ENCODE peak calls at places on chromosomes 4 and X, in four cellular contexts. D is stomach, F is tibial artery, T is lower lobe of right lung. A is an unnamed sample.

GRCh38 chr4:137510866-137511265 is 21.4 kb downstream of the PCDH18 start:
- DNase-seq in D (no peak), F (no peak), T (no peak), A (peak)

GRCh38 chr4:169348541-169348940 is 77.8 kb upstream of the SH3RF1 start:
- DNase-seq in D (no peak), F (no peak), T (no peak), A (no peak)

GRCh38 chr4:86106475-86106874 is 253.4 kb downstream of the MAPK10 start:
- DNase-seq in D (no peak), F (no peak), T (no peak), A (no peak)

GRCh38 chr4:89904524-89904923 is 9.9 kb downstream of the MMRN1 start:
- DNase-seq in D (no peak), F (no peak), T (no peak), A (no peak)

GRCh38 chr4:1045193-1045594 is 33.8 kb downstream of the FGFRL1 start:
- DNase-seq in D (no peak), F (no peak), T (peak), A (no peak)

GRCh38 chr4:149101649-149102048 is 659.4 kb upstream of the NR3C2 start:
- DNase-seq in D (no peak), F (no peak), T (no peak), A (no peak)

GRCh38 chr4:25827897-25828296 is 34.9 kb downstream of the SEL1L3 start:
- DNase-seq in D (no peak), F (no peak), T (no peak), A (no peak)

GRCh38 chrX:115958687-115959359 is 211.7 kb upstream of the AGTR2 start:
- DNase-seq in D (no peak), F (no peak), T (no peak), A (peak)

GRCh38 chr4:36304138-36304681 is 22.8 kb downstream of the DTHD1 start:
- DNase-seq in D (no peak), F (no peak), T (no peak), A (no peak)

GRCh38 chrX:71365356-71365875 is 741 bp upstream of the TAF1 start:
- DNase-seq in D (no peak), F (no peak), T (no peak), A (no peak)

GRCh38 chr4:118968006-118968405 is 79.4 kb downstream of the SYNPO2 start:
- DNase-seq in D (peak), F (peak), T (peak), A (no peak)

GRCh38 chrX:146907391-146908240 is 93.1 kb upstream of the CXorf51A start:
- DNase-seq in D (no peak), F (no peak), T (no peak), A (peak)

GRCh38 chr4:125244848-125245450 is 69.8 kb upstream of the FAT4 start:
- DNase-seq in D (no peak), F (no peak), T (no peak), A (peak)

GRCh38 chr4:165199722-165200121 is 7.6 kb upstream of the KLHL2 start:
- DNase-seq in D (no peak), F (no peak), T (no peak), A (peak)

GRCh38 chr4:133865606-133866327 is 335.8 kb downstream of the PABPC4L start:
- DNase-seq in D (no peak), F (no peak), T (no peak), A (peak)

GRCh38 chr4:84585276-84585675 is 2.3 kb downstream of the CDS1 start:
- DNase-seq in D (no peak), F (no peak), T (no peak), A (no peak)

GRCh38 chr4:100149190-100149589 is 41.1 kb downstream of the DDIT4L start:
- DNase-seq in D (no peak), F (no peak), T (no peak), A (no peak)

GRCh38 chr4:99723555-99724450 is 66.2 kb upstream of the C4orf54 start:
- DNase-seq in D (peak), F (peak), T (peak), A (peak)

GRCh38 chr4:172740434-172740833 is 428.2 kb upstream of the GALNT7 start:
- DNase-seq in D (no peak), F (no peak), T (no peak), A (no peak)

GRCh38 chr4:87078987-87079469 is 141.4 kb downstream of the KLHL8 start:
- DNase-seq in D (no peak), F (peak), T (no peak), A (peak)

GRCh38 chr4:169136330-169136729 is 126.3 kb upstream of the CBR4 start:
- DNase-seq in D (no peak), F (peak), T (no peak), A (no peak)

GRCh38 chrX:41145920-41146608 is 60.8 kb downstream of the USP9X start:
- DNase-seq in D (no peak), F (no peak), T (no peak), A (peak)

GRCh38 chr4:19051751-19052296 is 1030.3 kb upstream of the LCORL start:
- DNase-seq in D (no peak), F (no peak), T (no peak), A (no peak)

GRCh38 chrX:37871626-37872302 is 24.4 kb upstream of the DYNLT3 start:
- DNase-seq in D (peak), F (peak), T (no peak), A (peak)

GRCh38 chr4:146524663-146525062 is 2.9 kb upstream of the SLC10A7 start:
- DNase-seq in D (no peak), F (no peak), T (no peak), A (peak)

GRCh38 chr4:6884341-6884870 is 25.2 kb upstream of the TBC1D14 start:
- DNase-seq in D (no peak), F (no peak), T (no peak), A (no peak)

GRCh38 chr4:96390404-96390803 is 550.5 kb downstream of the PDHA2 start:
- DNase-seq in D (no peak), F (no peak), T (no peak), A (no peak)

GRCh38 chr4:101527186-101527585 is 179.9 kb upstream of the PPP3CA start:
- DNase-seq in D (no peak), F (no peak), T (no peak), A (peak)

GRCh38 chr4:56128231-56128630 is 179.5 kb downstream of the CEP135 start:
- DNase-seq in D (no peak), F (no peak), T (no peak), A (peak)

GRCh38 chr4:37970702-37971101 is 10.5 kb downstream of the PTTG2 start:
- DNase-seq in D (peak), F (peak), T (peak), A (peak)

GRCh38 chrX:151698485-151698884 is 3.2 kb downstream of the PRRG3 start:
- DNase-seq in D (no peak), F (no peak), T (no peak), A (no peak)

GRCh38 chrX:37609727-37610126 is 38.3 kb downstream of the LANCL3 start:
- DNase-seq in D (no peak), F (no peak), T (no peak), A (no peak)

DNA sequence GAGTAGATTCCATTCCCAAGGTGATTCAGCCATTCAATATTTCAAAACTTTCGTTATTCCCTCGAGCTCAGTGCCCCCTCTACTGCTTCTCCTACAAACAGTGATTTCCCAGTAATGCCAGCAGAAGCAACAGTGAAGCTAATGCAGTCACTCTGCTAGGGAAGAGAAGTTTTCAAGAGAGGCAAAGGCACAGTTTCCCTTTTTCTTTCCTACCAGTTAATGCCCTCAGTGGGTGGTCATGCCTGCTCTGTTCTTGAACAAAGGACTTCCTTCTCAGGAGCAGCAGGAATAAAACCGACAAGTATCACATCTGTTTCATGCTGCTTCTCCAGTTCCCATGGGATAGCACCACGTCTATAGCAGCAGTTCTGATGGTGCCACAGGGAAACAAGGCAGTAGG is 317.2 kb downstream of the TENM3 start:
- DNase-seq in D (no peak), F (no peak), T (no peak), A (no peak)
- H3K4me3 ChIP-seq in D (no peak), F (no peak), T (no peak), A (no peak)

GRCh38 chr4:63717384-63717783 is 691.9 kb downstream of the TECRL start:
- DNase-seq in D (no peak), F (no peak), T (no peak), A (peak)
- TF ChIP-seq CTCF in D (no peak), F (no peak), T (no peak), A (no peak)

GRCh38 chr4:3862640-3863420 is 96.6 kb downstream of the ADRA2C start:
- DNase-seq in D (no peak), F (no peak), T (peak), A (no peak)
- H3K4me3 ChIP-seq in D (no peak), F (no peak), T (no peak), A (no peak)

GRCh38 chrX:15465896-15466651 is 27.1 kb downstream of the PIR start:
- DNase-seq in D (no peak), F (no peak), T (no peak), A (no peak)

GRCh38 chrX:15469613-15470012 is 23.5 kb downstream of the PIR start:
- DNase-seq in D (no peak), F (no peak), T (no peak), A (no peak)

GRCh38 chrX:15465347-15465746 is 27.8 kb downstream of the PIR start:
- DNase-seq in D (no peak), F (no peak), T (no peak), A (peak)

GRCh38 chrX:15471016-15471415 is 22.1 kb downstream of the PIR start:
- DNase-seq in D (peak), F (peak), T (peak), A (peak)

DNA sequence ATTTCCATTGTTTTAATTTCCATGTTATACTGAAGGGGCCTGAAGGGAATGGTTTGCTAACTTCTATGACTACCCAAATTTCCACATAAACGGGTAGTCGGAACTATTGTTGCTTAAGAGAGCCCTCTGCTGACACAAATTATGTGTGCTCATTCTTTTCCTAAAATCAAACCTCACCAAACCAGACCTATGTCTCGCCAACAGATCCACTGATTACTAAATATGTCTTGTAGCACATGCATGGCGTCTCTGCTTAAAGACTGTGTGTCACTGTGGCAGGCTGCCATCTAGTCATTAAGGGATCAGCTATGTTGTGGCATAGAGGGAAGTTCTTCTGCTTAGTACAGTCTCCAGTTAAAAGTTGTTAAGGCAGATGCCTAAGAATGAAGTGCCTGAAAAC is 25.1 kb downstream of the PIR start:
- DNase-seq in D (no peak), F (peak), T (no peak), A (peak)
- TF ChIP-seq CTCF in D (no peak), F (peak), T (peak), A (peak)

GRCh38 chr4:139210486-139210885 is 33.5 kb upstream of the ELF2 start:
- DNase-seq in D (no peak), F (no peak), T (no peak), A (no peak)
- H3K4me3 ChIP-seq in D (no peak), F (no peak), T (no peak), A (no peak)

GRCh38 chr4:34289962-34290361 is 1954.4 kb downstream of the ARAP2 start:
- DNase-seq in D (no peak), F (no peak), T (no peak), A (no peak)

GRCh38 chr4:34289489-34289888 is 1954.8 kb downstream of the ARAP2 start:
- DNase-seq in D (no peak), F (no peak), T (no peak), A (no peak)

DNA sequence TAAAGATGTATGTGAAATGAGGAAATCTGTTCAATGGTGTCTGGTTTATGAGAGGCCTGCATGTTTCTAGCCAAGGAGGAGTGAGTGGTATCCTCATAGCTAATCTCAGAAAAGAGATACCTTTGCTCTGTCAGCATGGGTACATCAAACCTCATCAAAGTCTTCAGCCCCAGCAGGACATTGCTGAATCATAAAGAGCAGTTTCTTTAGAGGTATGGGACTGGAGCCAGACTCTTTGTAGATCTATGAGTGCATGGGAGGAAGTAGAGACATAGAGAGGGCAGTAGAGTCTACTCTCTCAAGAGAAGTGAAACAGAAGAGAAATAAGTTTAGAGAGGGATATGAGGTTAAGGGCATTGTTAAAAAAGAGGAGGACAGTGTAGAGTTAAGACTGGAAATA is 1950.9 kb downstream of the ARAP2 start:
- DNase-seq in D (no peak), F (no peak), T (no peak), A (no peak)
- TF ChIP-seq CTCF in D (no peak), F (no peak), T (no peak), A (no peak)

DNA sequence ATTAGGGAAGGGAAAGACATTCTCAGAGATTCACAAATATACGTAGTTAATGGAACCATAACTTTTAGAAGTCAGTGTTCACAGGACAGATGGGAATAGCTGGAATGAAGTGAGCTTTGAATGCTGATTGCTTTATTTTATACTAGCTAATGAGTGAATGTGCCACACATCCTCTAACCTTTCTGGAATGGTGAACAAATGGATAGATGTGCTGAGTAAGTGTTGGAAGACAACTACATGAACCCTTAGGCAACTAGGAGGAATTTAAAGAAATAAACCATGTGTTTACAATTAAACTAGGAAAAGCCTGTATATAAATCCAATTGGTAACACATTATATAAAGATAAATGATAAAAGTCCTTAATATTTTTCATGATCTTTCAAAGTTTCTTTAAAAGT is 91.6 kb upstream of the LIMCH1 start:
- DNase-seq in D (no peak), F (no peak), T (no peak), A (no peak)
- H3K4me3 ChIP-seq in D (no peak), F (no peak), T (no peak), A (no peak)